ENCODE peak calls at places on chromosomes 13 and 19, in seven cellular contexts. O, Q, F, I, R, A and S are unnamed samples.

GRCh38 chr13:45781553-45782326 is 69.8 kb downstream of the SIAH3 start:
- DNase-seq in F (no peak), O (no peak), A (no peak), Q (no peak), I (no peak), R (no peak), S (no peak)

GRCh38 chr19:2083174-2083854 is 12.8 kb downstream of the MOB3A start:
- DNase-seq in O (no peak), R (no peak), A (no peak), Q (no peak), F (no peak), I (no peak), S (no peak)

GRCh38 chr19:32350492-32350891 is 5.1 kb downstream of the ZNF507 start:
- DNase-seq in F (no peak), O (no peak), R (no peak), I (peak), A (no peak), Q (no peak), S (no peak)

GRCh38 chr19:31164666-31165265 is 184.5 kb downstream of the TSHZ3 start:
- DNase-seq in Q (no peak), R (no peak), O (no peak), F (no peak), I (no peak), A (no peak), S (peak)

GRCh38 chr19:18593367-18594095 is 4.9 kb downstream of the REX1BD start:
- DNase-seq in I (no peak), F (no peak), Q (peak), R (no peak), O (no peak), A (no peak), S (peak)

GRCh38 chr19:6925801-6926751 is 38.7 kb downstream of the ADGRE1 start:
- DNase-seq in F (no peak), O (no peak), I (peak), A (no peak), Q (no peak), R (no peak), S (no peak)

GRCh38 chr13:38888309-38888708 is 102.3 kb downstream of the STOML3 start:
- DNase-seq in A (peak), R (no peak), I (peak), F (peak), O (no peak), Q (peak), S (no peak)

GRCh38 chr13:25916119-25916518 is 135.7 kb downstream of the SHISA2 start:
- DNase-seq in F (no peak), A (no peak), Q (no peak), O (no peak), R (no peak), I (no peak), S (no peak)

GRCh38 chr13:76116931-76117330 is 480.8 kb downstream of the LMO7 start:
- DNase-seq in F (no peak), R (no peak), O (no peak), Q (no peak), I (no peak), A (no peak), S (no peak)

GRCh38 chr19:54189020-54189667 is at the start of gene MBOAT7:
- DNase-seq in Q (no peak), F (no peak), A (no peak), O (no peak), I (peak), R (no peak), S (no peak)

GRCh38 chr13:27147530-27148170 is 24.0 kb downstream of the USP12 start:
- DNase-seq in I (no peak), Q (no peak), A (no peak), O (no peak), R (no peak), F (peak), S (no peak)

GRCh38 chr13:27149702-27150101 is 21.9 kb downstream of the USP12 start:
- DNase-seq in O (no peak), F (no peak), A (no peak), I (no peak), R (no peak), Q (no peak), S (no peak)

GRCh38 chr13:27151798-27152599 is 19.6 kb downstream of the USP12 start:
- DNase-seq in R (no peak), I (no peak), Q (no peak), A (no peak), O (no peak), F (peak), S (no peak)

DNA sequence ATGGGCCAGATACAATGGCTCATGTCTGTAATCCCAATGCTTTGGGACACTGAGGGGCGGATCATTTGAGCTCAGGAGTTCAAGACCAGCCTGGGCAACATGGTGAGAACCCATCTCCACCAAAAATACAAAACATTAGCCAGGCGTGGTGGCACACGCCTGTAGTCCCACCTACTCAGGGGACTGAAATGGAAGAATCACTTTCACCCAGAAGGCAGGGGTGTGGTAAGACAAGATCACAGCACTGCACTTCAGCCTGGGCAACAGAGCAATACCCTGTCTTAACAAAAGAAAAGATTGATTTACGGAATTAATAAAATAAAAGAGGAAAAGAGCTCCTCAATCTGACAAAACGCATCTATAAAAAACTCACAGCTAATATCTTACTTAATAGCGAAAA is 22.7 kb downstream of the USP12 start:
- DNase-seq in A (no peak), F (no peak), Q (no peak), O (no peak), R (no peak), I (no peak), S (no peak)
- H2BK5ac ChIP-seq in A (no peak), F (no peak), Q (no peak), O (no peak), R (no peak), I (no peak), S (no peak)

DNA sequence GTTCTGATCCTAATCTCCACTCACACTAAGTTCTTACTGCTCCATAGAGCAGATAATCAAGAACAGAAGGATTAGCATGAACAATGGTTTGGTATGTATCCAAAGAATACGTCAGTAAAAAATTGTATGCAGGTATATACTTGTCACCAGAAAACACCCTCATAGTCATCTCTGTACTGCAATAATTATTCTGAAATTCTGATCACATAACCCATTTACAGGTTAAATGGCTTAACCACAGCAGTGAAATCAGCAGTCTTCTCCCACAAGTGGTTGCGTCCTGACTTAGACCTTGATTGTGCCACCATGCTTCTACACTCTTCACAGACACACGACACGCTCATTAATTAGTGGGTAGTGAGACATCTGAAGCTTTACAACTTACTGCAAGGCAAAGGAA is 50.9 kb downstream of the LNX2 start:
- DNase-seq in F (no peak), A (no peak), O (no peak), R (no peak), I (no peak), Q (no peak), S (no peak)
- H2BK5ac ChIP-seq in F (no peak), A (no peak), O (no peak), R (no peak), I (no peak), Q (no peak), S (no peak)

DNA sequence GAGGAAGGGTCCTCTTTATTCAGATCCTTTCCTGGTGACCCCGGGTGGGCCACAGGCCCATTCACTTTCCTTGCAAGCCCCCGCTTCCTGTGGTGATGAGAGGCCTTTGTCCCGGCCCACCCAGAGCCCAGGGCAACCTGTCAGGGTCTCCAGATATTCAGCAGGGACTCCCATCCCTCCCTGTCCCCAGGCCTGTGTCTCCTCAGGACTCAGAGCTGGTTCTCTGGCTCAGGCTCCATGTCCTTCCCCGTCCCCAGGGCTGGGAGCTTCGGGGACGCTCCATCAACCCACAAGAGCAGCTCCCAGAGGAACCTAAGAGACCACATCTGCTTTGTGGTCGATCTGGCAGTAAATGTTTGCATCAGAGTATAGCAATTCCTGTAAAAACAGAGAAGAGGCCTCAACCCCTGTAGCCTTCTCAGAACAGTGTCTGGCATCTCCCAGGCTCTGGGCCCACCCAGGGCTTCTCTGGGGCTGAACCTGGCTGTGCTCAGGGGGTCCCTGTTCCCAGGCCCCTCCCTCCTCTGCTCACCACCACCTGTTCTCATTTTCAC is 7.8 kb downstream of the CEACAM4 start:
- DNase-seq in F (no peak), I (no peak), R (no peak), O (no peak), Q (no peak), A (no peak), S (peak)
- H2BK5ac ChIP-seq in F (no peak), I (no peak), R (no peak), O (no peak), Q (no peak), A (no peak), S (no peak)

GRCh38 chr13:78187781-78188180 is 269.1 kb upstream of the EDNRB start:
- DNase-seq in Q (no peak), O (no peak), A (no peak), F (no peak), R (no peak), I (no peak), S (no peak)
- H2BK5ac ChIP-seq in Q (no peak), O (no peak), A (no peak), F (no peak), R (no peak), I (no peak), S (no peak)

DNA sequence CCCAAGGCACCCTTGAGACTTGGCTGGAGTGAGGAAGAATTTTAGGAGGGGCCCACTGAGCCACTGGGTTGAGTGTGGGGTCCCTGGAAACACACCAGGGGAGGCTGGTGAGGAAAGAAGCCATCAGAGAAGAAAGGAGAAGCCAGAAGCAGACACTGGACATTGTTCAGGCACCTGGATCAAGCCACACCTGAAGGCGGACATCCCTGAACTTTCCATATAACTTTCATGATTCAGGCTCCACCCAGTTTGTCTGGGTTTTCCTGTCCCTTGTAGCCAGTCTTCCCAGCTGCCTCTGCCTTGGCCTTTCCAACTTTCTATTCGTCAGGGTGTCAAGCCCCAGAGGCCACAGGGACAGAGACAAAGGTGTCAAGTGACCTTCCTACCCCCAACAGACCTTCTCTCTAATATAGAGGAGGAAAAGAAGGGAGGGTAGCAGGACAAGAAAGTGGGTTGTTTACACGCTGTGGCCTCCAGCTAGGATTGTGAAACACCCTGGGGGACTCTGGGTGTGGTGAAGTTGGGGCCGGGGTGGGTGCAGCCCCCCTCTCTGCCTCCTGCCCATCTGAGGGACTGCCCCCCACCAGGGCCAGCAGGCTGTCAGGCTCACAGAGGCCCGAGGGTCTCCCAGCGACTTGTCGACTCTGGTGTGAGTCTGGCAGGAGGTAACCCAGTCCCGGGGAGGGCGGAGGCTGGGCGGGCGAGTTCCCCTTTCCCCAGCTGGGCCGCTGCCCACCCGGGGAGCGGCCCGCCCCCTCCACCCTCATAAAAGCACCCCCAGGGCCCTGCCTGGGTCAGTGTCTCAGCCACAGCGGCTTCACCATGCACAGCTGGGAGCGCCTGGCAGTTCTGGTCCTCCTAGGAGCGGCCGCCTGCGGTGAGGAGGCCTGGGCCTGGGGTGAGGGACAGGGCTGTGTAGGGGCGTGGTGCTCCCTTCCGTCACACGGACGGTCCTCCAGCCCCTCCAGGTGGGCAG is at the start of gene CFD:
- DNase-seq in A (no peak), R (no peak), I (no peak), O (no peak), F (no peak), Q (no peak), S (no peak)
- H2BK5ac ChIP-seq in A (no peak), R (no peak), I (no peak), O (peak), F (no peak), Q (no peak), S (no peak)

GRCh38 chr19:51807111-51807701 is 12.2 kb downstream of the FPR3 start:
- DNase-seq in Q (peak), O (no peak), I (peak), F (no peak), R (peak), A (no peak), S (peak)
- H2BK5ac ChIP-seq in Q (no peak), O (no peak), I (peak), F (no peak), R (peak), A (no peak), S (no peak)

GRCh38 chr19:21677696-21678418 is 89.5 kb downstream of the ZNF100 start:
- DNase-seq in R (no peak), I (no peak), F (no peak), A (no peak), O (no peak), Q (no peak), S (no peak)
- H2BK5ac ChIP-seq in R (no peak), I (no peak), F (no peak), A (no peak), O (no peak), Q (no peak), S (no peak)

DNA sequence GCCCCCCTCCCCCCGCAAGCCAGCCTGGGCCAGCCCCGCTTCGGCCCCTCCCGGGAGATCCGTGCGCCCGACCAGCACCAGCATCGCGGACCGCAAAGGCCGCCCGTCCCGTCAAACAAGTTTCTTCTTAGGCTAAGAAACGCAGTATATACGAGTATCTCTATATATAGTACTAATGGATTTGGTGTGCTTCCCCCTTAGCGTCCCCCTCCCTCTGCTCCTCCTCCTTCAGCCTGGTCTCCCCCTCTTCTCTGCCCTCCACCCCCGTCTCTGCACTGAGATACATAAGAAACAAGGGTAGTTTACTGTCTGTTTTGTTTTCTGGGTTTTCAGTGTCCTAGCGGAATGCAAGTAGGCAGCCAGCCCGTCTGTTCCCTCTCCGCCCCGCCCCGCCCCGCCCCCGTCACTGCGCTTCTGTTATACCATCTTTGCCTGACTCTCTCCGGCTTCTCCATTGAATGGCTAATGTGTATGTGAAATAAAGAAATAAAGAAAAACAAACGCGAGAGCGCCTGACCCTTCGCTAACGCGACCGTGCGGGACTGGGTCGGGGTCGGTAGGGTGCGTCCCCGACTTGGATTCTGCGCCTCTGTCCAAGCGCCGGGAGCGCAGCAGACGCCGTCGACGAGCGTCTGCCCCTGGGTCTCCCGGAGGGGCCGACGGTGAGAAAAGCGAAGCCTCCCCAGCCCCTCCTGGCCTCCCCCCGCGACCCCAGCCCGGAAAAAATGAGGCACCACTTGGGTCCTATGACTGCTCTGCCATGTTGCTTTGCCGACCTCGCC is 4.2 kb downstream of the LYL1 start:
- DNase-seq in A (peak), O (no peak), Q (peak), F (no peak), I (peak), R (peak), S (peak)
- H2BK5ac ChIP-seq in A (no peak), O (no peak), Q (no peak), F (no peak), I (no peak), R (no peak), S (no peak)